ENCODE peak calls at places on chromosome 21, in four cellular contexts. T is OCI-LY7, A is tibial nerve, R is spleen. Z is an unnamed sample. For H3K4me1, the result is how much of the 10 kb centered on the place peaks cover.

GRCh38 chr21:46604975-46605758 is at the start of gene S100B:
- DNase-seq in T (no peak), R (no peak), A (peak), Z (no peak)

GRCh38 chr21:16264314-16264713 is 534.5 kb downstream of the USP25 start:
- DNase-seq in T (no peak), R (no peak), A (no peak), Z (no peak)

GRCh38 chr21:34762761-34763160 is 94.0 kb downstream of the CLIC6 start:
- DNase-seq in A (no peak), R (no peak), T (no peak), Z (no peak)

GRCh38 chr21:15781986-15782385 is 52.2 kb downstream of the USP25 start:
- DNase-seq in T (no peak), A (no peak), R (peak), Z (no peak)

GRCh38 chr21:15682182-15682895 is 47.4 kb upstream of the USP25 start:
- DNase-seq in T (no peak), A (no peak), R (no peak), Z (no peak)

GRCh38 chr21:43340491-43341348 is 86.2 kb downstream of the SIK1 start:
- DNase-seq in A (no peak), R (no peak), T (no peak), Z (no peak)

GRCh38 chr21:15370576-15370975 is 305.8 kb upstream of the NRIP1 start:
- DNase-seq in R (no peak), T (no peak), A (no peak), Z (no peak)

GRCh38 chr21:14678987-14679574 is 133.0 kb upstream of the SAMSN1 start:
- DNase-seq in A (no peak), T (no peak), R (no peak), Z (no peak)

GRCh38 chr21:35226960-35227741 is 178.0 kb upstream of the RUNX1 start:
- DNase-seq in T (peak), R (no peak), A (no peak), Z (no peak)

DNA sequence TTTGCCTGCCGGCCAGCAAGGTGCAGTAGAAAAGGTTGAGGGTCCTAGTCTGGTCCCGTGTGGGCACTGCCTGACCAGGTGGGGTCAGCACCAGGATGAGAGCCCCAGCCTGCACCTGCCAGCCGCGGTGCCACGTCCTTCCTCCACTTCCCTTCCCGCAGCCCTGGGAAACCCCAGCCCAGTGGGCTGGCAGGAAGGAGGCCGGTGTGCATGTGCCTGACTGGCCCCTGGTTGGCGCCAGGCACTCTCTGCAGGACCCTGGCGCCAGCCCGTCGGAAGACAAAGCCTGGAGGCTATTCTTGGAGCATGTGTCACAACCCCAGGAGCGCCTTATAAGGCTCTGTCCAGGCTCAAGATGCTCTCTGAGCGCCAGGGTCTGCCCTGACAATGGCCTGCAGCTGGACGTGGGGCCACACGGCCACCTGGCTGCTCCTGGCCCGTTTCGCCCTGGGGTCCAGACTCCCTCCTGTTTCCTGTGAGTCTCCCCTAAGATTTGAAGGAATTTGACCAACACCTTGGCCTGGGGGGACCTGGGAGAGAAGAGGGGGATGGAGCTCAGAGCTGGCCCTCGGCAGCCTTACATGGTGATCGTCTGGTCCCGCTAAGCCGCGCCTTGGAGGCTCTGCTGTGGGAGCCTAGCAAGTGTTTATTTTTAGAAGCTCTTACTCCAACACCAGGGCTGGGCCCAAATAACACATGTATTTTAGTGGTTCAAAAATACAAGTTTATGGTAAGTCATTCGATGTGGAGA is 31.9 kb upstream of the POFUT2 start:
- DNase-seq in A (no peak), T (no peak), R (peak), Z (peak)
- H3K4me1 ChIP-seq in A (under half), T (under half), R (under half), Z (half or more)

GRCh38 chr21:31875424-31876097 is 2.7 kb downstream of the HUNK start:
- DNase-seq in T (no peak), A (no peak), R (peak), Z (no peak)
- H3K4me3 ChIP-seq in T (no peak), A (no peak), R (no peak), Z (no peak)

GRCh38 chr21:27704567-27705166 is 737.8 kb upstream of the ADAMTS5 start:
- DNase-seq in A (no peak), R (no peak), T (no peak), Z (no peak)

GRCh38 chr21:27703806-27704205 is 736.9 kb upstream of the ADAMTS5 start:
- DNase-seq in A (no peak), T (no peak), R (no peak), Z (no peak)

GRCh38 chr21:27695246-27695645 is 728.4 kb upstream of the ADAMTS5 start:
- DNase-seq in A (no peak), T (no peak), R (no peak), Z (no peak)

DNA sequence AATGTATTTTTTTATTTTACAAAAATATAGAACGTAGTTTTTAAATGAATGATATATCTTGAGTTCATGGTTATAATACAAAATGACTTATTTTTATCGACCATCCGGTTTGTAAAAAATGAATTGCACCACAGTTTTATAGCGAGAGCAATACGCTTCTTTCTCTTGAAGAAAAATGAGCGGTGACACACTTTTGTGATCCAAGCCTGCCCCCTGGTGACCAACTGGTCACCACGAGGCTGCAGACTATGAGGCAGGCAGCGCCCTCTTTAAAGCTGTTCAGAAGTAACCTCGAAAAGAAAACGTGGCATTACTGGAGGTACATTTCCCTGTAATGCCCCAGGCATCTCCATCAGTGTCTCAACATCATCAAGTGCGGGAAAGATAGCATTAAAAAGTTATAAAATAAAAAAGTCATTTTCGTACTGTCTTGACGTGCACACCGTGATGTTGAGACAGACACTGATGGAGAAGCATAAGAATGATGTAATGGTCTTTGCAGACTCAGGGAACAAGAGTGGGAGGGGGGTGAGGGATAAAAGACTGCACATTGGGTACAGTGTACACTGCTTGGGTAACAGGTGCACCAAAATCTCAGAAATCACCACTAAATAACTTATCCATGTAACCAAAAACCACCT is 734.2 kb upstream of the ADAMTS5 start:
- DNase-seq in A (peak), T (peak), R (peak), Z (peak)
- TF ChIP-seq CTCF in A (peak), T (peak), R (peak), Z (peak)

GRCh38 chr21:45365186-45365607 is 39.8 kb upstream of the COL18A1 start:
- DNase-seq in R (no peak), T (no peak), A (no peak), Z (no peak)
- H3K4me1 ChIP-seq in R (under half), T (under half), A (under half), Z (under half)

GRCh38 chr21:40185208-40185607 is 318.0 kb downstream of the PCP4 start:
- DNase-seq in T (no peak), A (no peak), R (no peak), Z (no peak)
- H3K4me3 ChIP-seq in T (no peak), A (no peak), R (no peak), Z (no peak)

GRCh38 chr21:30072496-30072895 is 94.1 kb downstream of the CLDN17 start:
- DNase-seq in T (no peak), R (no peak), A (no peak), Z (no peak)
- TF ChIP-seq CTCF in T (peak), R (peak), A (no peak), Z (peak)

GRCh38 chr21:44872568-44873355 is 728 bp downstream of the PTTG1IP start:
- DNase-seq in R (peak), T (peak), A (no peak), Z (peak)
- H3K4me1 ChIP-seq in R (half or more), T (under half), A (under half), Z (under half)

GRCh38 chr21:18249542-18250152 is 5.0 kb downstream of the CHODL start:
- DNase-seq in R (no peak), A (no peak), T (no peak), Z (no peak)

GRCh38 chr21:18248171-18248570 is 3.5 kb downstream of the CHODL start:
- DNase-seq in R (no peak), T (no peak), A (no peak), Z (no peak)

GRCh38 chr21:18245493-18245967 is 897 bp downstream of the CHODL start:
- DNase-seq in R (no peak), T (no peak), A (no peak), Z (peak)

GRCh38 chr21:18244721-18245486 is at the start of gene CHODL:
- DNase-seq in A (no peak), R (no peak), T (no peak), Z (peak)
- H3K4me3 ChIP-seq in A (peak), R (peak), T (no peak), Z (peak)

GRCh38 chr21:36747815-36748381 is 49.0 kb downstream of the SIM2 start:
- DNase-seq in T (no peak), A (no peak), R (peak), Z (no peak)
- TF ChIP-seq CTCF in T (no peak), A (no peak), R (no peak), Z (peak)